ENCODE peak calls at places on chromosome 16, in nine cellular contexts. One of them, this sample, is unnamed.

GRCh38 chr16:72878301-72879269 is 169.3 kb downstream of the ZFHX3 start:
- DNase-seq in stimulated activated CD4-positive, alpha-beta T cell treated with anti-CD3 and anti-CD28 coated beads, Interleukin-1b, Interleukin-23, amount 100 ng/mL, for 1 hour: no peak
- DNase-seq in HCEC 1CT: no peak
- DNase-seq in RCC 7860: no peak
- DNase-seq in colonic mucosa: no peak
- DNase-seq in HT1080: no peak
- DNase-seq in EL: peak; percentile 81
- DNase-seq in RPMI8226: no peak
- DNase-seq in NCI-H2029: no peak
- DNase-seq in this sample: no peak

GRCh38 chr16:72474511-72475123 is 302.7 kb upstream of the PMFBP1 start:
- DNase-seq in stimulated activated CD4-positive, alpha-beta T cell treated with anti-CD3 and anti-CD28 coated beads, Interleukin-1b, Interleukin-23, amount 100 ng/mL, for 1 hour: no peak
- DNase-seq in HCEC 1CT: peak; percentile 83
- DNase-seq in RCC 7860: peak; percentile 95
- DNase-seq in colonic mucosa: no peak
- DNase-seq in HT1080: peak; percentile 95
- DNase-seq in EL: peak; percentile 83
- DNase-seq in RPMI8226: no peak
- DNase-seq in NCI-H2029: no peak
- DNase-seq in this sample: no peak

GRCh38 chr16:7456221-7456620 is 123.6 kb downstream of the RBFOX1 start:
- DNase-seq in stimulated activated CD4-positive, alpha-beta T cell treated with anti-CD3 and anti-CD28 coated beads, Interleukin-1b, Interleukin-23, amount 100 ng/mL, for 1 hour: no peak
- DNase-seq in HCEC 1CT: no peak
- DNase-seq in RCC 7860: no peak
- DNase-seq in colonic mucosa: no peak
- DNase-seq in HT1080: no peak
- DNase-seq in EL: no peak
- DNase-seq in RPMI8226: no peak
- DNase-seq in NCI-H2029: peak; percentile 73
- DNase-seq in this sample: no peak

GRCh38 chr16:20878682-20879147 is 21.4 kb downstream of the DCUN1D3 start:
- DNase-seq in stimulated activated CD4-positive, alpha-beta T cell treated with anti-CD3 and anti-CD28 coated beads, Interleukin-1b, Interleukin-23, amount 100 ng/mL, for 1 hour: no peak
- DNase-seq in HCEC 1CT: no peak
- DNase-seq in RCC 7860: peak; percentile 51
- DNase-seq in colonic mucosa: no peak
- DNase-seq in HT1080: no peak
- DNase-seq in EL: no peak
- DNase-seq in RPMI8226: no peak
- DNase-seq in NCI-H2029: no peak
- DNase-seq in this sample: no peak

GRCh38 chr16:64952177-64952576 is 169.7 kb downstream of the CDH11 start:
- DNase-seq in stimulated activated CD4-positive, alpha-beta T cell treated with anti-CD3 and anti-CD28 coated beads, Interleukin-1b, Interleukin-23, amount 100 ng/mL, for 1 hour: no peak
- DNase-seq in HCEC 1CT: peak; percentile 84
- DNase-seq in RCC 7860: no peak
- DNase-seq in colonic mucosa: no peak
- DNase-seq in HT1080: no peak
- DNase-seq in EL: peak; percentile 78
- DNase-seq in RPMI8226: no peak
- DNase-seq in NCI-H2029: no peak
- DNase-seq in this sample: no peak

GRCh38 chr16:86991679-86992078 is 325.5 kb downstream of the C16orf95 start:
- DNase-seq in stimulated activated CD4-positive, alpha-beta T cell treated with anti-CD3 and anti-CD28 coated beads, Interleukin-1b, Interleukin-23, amount 100 ng/mL, for 1 hour: no peak
- DNase-seq in HCEC 1CT: peak; percentile 78
- DNase-seq in RCC 7860: peak; percentile 57
- DNase-seq in colonic mucosa: no peak
- DNase-seq in HT1080: peak; percentile 23
- DNase-seq in EL: peak; percentile 54
- DNase-seq in RPMI8226: no peak
- DNase-seq in NCI-H2029: no peak
- DNase-seq in this sample: no peak

GRCh38 chr16:82043680-82044584 is 8.9 kb downstream of the HSD17B2 start:
- DNase-seq in stimulated activated CD4-positive, alpha-beta T cell treated with anti-CD3 and anti-CD28 coated beads, Interleukin-1b, Interleukin-23, amount 100 ng/mL, for 1 hour: no peak
- DNase-seq in HCEC 1CT: peak; percentile 91
- DNase-seq in RCC 7860: no peak
- DNase-seq in colonic mucosa: no peak
- DNase-seq in HT1080: peak; percentile 41
- DNase-seq in EL: peak; percentile 67
- DNase-seq in RPMI8226: no peak
- DNase-seq in NCI-H2029: no peak
- DNase-seq in this sample: no peak

GRCh38 chr16:84183572-84183875 is 3.3 kb downstream of the TAF1C start:
- DNase-seq in stimulated activated CD4-positive, alpha-beta T cell treated with anti-CD3 and anti-CD28 coated beads, Interleukin-1b, Interleukin-23, amount 100 ng/mL, for 1 hour: no peak
- DNase-seq in HCEC 1CT: no peak
- DNase-seq in RCC 7860: no peak
- DNase-seq in colonic mucosa: no peak
- DNase-seq in HT1080: no peak
- DNase-seq in EL: no peak
- DNase-seq in RPMI8226: no peak
- DNase-seq in NCI-H2029: no peak
- DNase-seq in this sample: no peak

GRCh38 chr16:29687755-29688154 is 8.8 kb downstream of the QPRT start:
- DNase-seq in stimulated activated CD4-positive, alpha-beta T cell treated with anti-CD3 and anti-CD28 coated beads, Interleukin-1b, Interleukin-23, amount 100 ng/mL, for 1 hour: no peak
- DNase-seq in HCEC 1CT: no peak
- DNase-seq in RCC 7860: no peak
- DNase-seq in colonic mucosa: no peak
- DNase-seq in HT1080: no peak
- DNase-seq in EL: no peak
- DNase-seq in RPMI8226: no peak
- DNase-seq in NCI-H2029: no peak
- DNase-seq in this sample: no peak

GRCh38 chr16:54931757-54932660 is 1.3 kb downstream of the IRX5 start:
- DNase-seq in stimulated activated CD4-positive, alpha-beta T cell treated with anti-CD3 and anti-CD28 coated beads, Interleukin-1b, Interleukin-23, amount 100 ng/mL, for 1 hour: no peak
- DNase-seq in HCEC 1CT: no peak
- DNase-seq in RCC 7860: no peak
- DNase-seq in colonic mucosa: no peak
- DNase-seq in HT1080: no peak
- DNase-seq in EL: peak; percentile 31
- DNase-seq in RPMI8226: no peak
- DNase-seq in NCI-H2029: no peak
- DNase-seq in this sample: no peak

GRCh38 chr16:72945081-72945480 is 102.8 kb downstream of the ZFHX3 start:
- DNase-seq in stimulated activated CD4-positive, alpha-beta T cell treated with anti-CD3 and anti-CD28 coated beads, Interleukin-1b, Interleukin-23, amount 100 ng/mL, for 1 hour: no peak
- DNase-seq in HCEC 1CT: no peak
- DNase-seq in RCC 7860: no peak
- DNase-seq in colonic mucosa: no peak
- DNase-seq in HT1080: no peak
- DNase-seq in EL: no peak
- DNase-seq in RPMI8226: no peak
- DNase-seq in NCI-H2029: no peak
- DNase-seq in this sample: no peak

GRCh38 chr16:51535591-51535990 is 384.5 kb upstream of the SALL1 start:
- DNase-seq in stimulated activated CD4-positive, alpha-beta T cell treated with anti-CD3 and anti-CD28 coated beads, Interleukin-1b, Interleukin-23, amount 100 ng/mL, for 1 hour: no peak
- DNase-seq in HCEC 1CT: no peak
- DNase-seq in RCC 7860: no peak
- DNase-seq in colonic mucosa: no peak
- DNase-seq in HT1080: no peak
- DNase-seq in EL: no peak
- DNase-seq in RPMI8226: peak; percentile 61
- DNase-seq in NCI-H2029: no peak
- DNase-seq in this sample: no peak

GRCh38 chr16:8882041-8882617 is at the start of gene LITAFD:
- DNase-seq in stimulated activated CD4-positive, alpha-beta T cell treated with anti-CD3 and anti-CD28 coated beads, Interleukin-1b, Interleukin-23, amount 100 ng/mL, for 1 hour: no peak
- DNase-seq in HCEC 1CT: no peak
- DNase-seq in RCC 7860: no peak
- DNase-seq in colonic mucosa: no peak
- DNase-seq in HT1080: no peak
- DNase-seq in EL: no peak
- DNase-seq in RPMI8226: no peak
- DNase-seq in NCI-H2029: no peak
- DNase-seq in this sample: no peak

GRCh38 chr16:50675686-50676610 is 5.2 kb downstream of the SNX20 start:
- DNase-seq in stimulated activated CD4-positive, alpha-beta T cell treated with anti-CD3 and anti-CD28 coated beads, Interleukin-1b, Interleukin-23, amount 100 ng/mL, for 1 hour: no peak
- DNase-seq in HCEC 1CT: no peak
- DNase-seq in RCC 7860: no peak
- DNase-seq in colonic mucosa: no peak
- DNase-seq in HT1080: no peak
- DNase-seq in EL: no peak
- DNase-seq in RPMI8226: no peak
- DNase-seq in NCI-H2029: no peak
- DNase-seq in this sample: no peak

GRCh38 chr16:74431516-74431915 is 10.2 kb upstream of the CLEC18B start:
- DNase-seq in stimulated activated CD4-positive, alpha-beta T cell treated with anti-CD3 and anti-CD28 coated beads, Interleukin-1b, Interleukin-23, amount 100 ng/mL, for 1 hour: no peak
- DNase-seq in HCEC 1CT: no peak
- DNase-seq in RCC 7860: no peak
- DNase-seq in colonic mucosa: no peak
- DNase-seq in HT1080: no peak
- DNase-seq in EL: no peak
- DNase-seq in RPMI8226: no peak
- DNase-seq in NCI-H2029: no peak
- DNase-seq in this sample: no peak

GRCh38 chr16:67186550-67186950 is 2.8 kb upstream of the MATCAP1 start:
- DNase-seq in stimulated activated CD4-positive, alpha-beta T cell treated with anti-CD3 and anti-CD28 coated beads, Interleukin-1b, Interleukin-23, amount 100 ng/mL, for 1 hour: no peak
- DNase-seq in HCEC 1CT: no peak
- DNase-seq in RCC 7860: peak; percentile 92
- DNase-seq in colonic mucosa: no peak
- DNase-seq in HT1080: peak; percentile 79
- DNase-seq in EL: peak; percentile 72
- DNase-seq in RPMI8226: no peak
- DNase-seq in NCI-H2029: no peak
- DNase-seq in this sample: no peak

GRCh38 chr16:30947533-30948086 is 1.3 kb upstream of the ORAI3 start:
- DNase-seq in stimulated activated CD4-positive, alpha-beta T cell treated with anti-CD3 and anti-CD28 coated beads, Interleukin-1b, Interleukin-23, amount 100 ng/mL, for 1 hour: no peak
- DNase-seq in HCEC 1CT: no peak
- DNase-seq in RCC 7860: no peak
- DNase-seq in colonic mucosa: no peak
- DNase-seq in HT1080: no peak
- DNase-seq in EL: no peak
- DNase-seq in RPMI8226: no peak
- DNase-seq in NCI-H2029: no peak
- DNase-seq in this sample: no peak